ENCODE peak calls at places on chromosomes 4 and X, in six cellular contexts. One of them, this sample, is unnamed.

GRCh38 chrX:10722804-10723364 is 102.5 kb upstream of the MID1 start:
- DNase-seq in A549: peak; percentile 51
- DNase-seq in HL-60: peak; percentile 32
- DNase-seq in astrocyte of the spinal cord: peak; percentile 51
- DNase-seq in AG09309: peak; percentile 40
- DNase-seq in fibroblast of the aortic adventitia: peak; percentile 80
- DNase-seq in this sample: peak; percentile 67

GRCh38 chr4:102521570-102522553 is 20.7 kb downstream of the NFKB1 start:
- DNase-seq in fibroblast of the aortic adventitia: no peak
- DNase-seq in AG09309: no peak
- DNase-seq in HL-60: no peak
- DNase-seq in A549: no peak
- DNase-seq in astrocyte of the spinal cord: no peak
- DNase-seq in this sample: no peak

GRCh38 chr4:163048447-163048846 is 118.2 kb downstream of the NAF1 start:
- DNase-seq in fibroblast of the aortic adventitia: peak; percentile 4
- DNase-seq in AG09309: no peak
- DNase-seq in astrocyte of the spinal cord: peak; percentile 10
- DNase-seq in A549: peak; percentile 31
- DNase-seq in HL-60: peak; percentile 15
- DNase-seq in this sample: peak; percentile 47

GRCh38 chr4:64192731-64193412 is 216.4 kb downstream of the TECRL start:
- DNase-seq in AG09309: no peak
- DNase-seq in fibroblast of the aortic adventitia: no peak
- DNase-seq in HL-60: no peak
- DNase-seq in astrocyte of the spinal cord: no peak
- DNase-seq in A549: no peak
- DNase-seq in this sample: no peak

GRCh38 chrX:39582091-39582490 is 515.7 kb downstream of the BCOR start:
- DNase-seq in AG09309: no peak
- DNase-seq in fibroblast of the aortic adventitia: no peak
- DNase-seq in astrocyte of the spinal cord: no peak
- DNase-seq in A549: no peak
- DNase-seq in HL-60: peak; percentile 30
- DNase-seq in this sample: no peak

GRCh38 chr4:55736605-55737183 is 82.9 kb upstream of the EXOC1L start:
- DNase-seq in AG09309: no peak
- DNase-seq in fibroblast of the aortic adventitia: peak; percentile 31
- DNase-seq in A549: no peak
- DNase-seq in astrocyte of the spinal cord: peak; percentile 20
- DNase-seq in HL-60: no peak
- DNase-seq in this sample: peak; percentile 32

GRCh38 chr4:1208970-1209704 is 36.8 kb upstream of the SPON2 start:
- DNase-seq in fibroblast of the aortic adventitia: peak; percentile 79
- DNase-seq in A549: no peak
- DNase-seq in AG09309: no peak
- DNase-seq in HL-60: no peak
- DNase-seq in astrocyte of the spinal cord: no peak
- DNase-seq in this sample: peak; percentile 60

GRCh38 chr4:157265281-157265680 is 44.8 kb downstream of the GRIA2 start:
- DNase-seq in fibroblast of the aortic adventitia: no peak
- DNase-seq in astrocyte of the spinal cord: peak; percentile 44
- DNase-seq in AG09309: no peak
- DNase-seq in A549: no peak
- DNase-seq in HL-60: no peak
- DNase-seq in this sample: peak; percentile 7

GRCh38 chr4:98568896-98569663 is 89.3 kb downstream of the TSPAN5 start:
- DNase-seq in HL-60: no peak
- DNase-seq in AG09309: no peak
- DNase-seq in astrocyte of the spinal cord: no peak
- DNase-seq in A549: no peak
- DNase-seq in fibroblast of the aortic adventitia: peak; percentile 35
- DNase-seq in this sample: peak; percentile 24

GRCh38 chr4:37392540-37393255 is 148.2 kb downstream of the NWD2 start:
- DNase-seq in A549: no peak
- DNase-seq in HL-60: peak; percentile 15
- DNase-seq in fibroblast of the aortic adventitia: no peak
- DNase-seq in AG09309: no peak
- DNase-seq in astrocyte of the spinal cord: peak; percentile 24
- DNase-seq in this sample: peak; percentile 20

GRCh38 chrX:118066867-118067515 is 49.6 kb downstream of the KLHL13 start:
- DNase-seq in HL-60: no peak
- DNase-seq in astrocyte of the spinal cord: no peak
- DNase-seq in fibroblast of the aortic adventitia: no peak
- DNase-seq in A549: no peak
- DNase-seq in AG09309: no peak
- DNase-seq in this sample: no peak

GRCh38 chr4:65670331-65671031 is at the start of gene EPHA5:
- DNase-seq in A549: no peak
- DNase-seq in fibroblast of the aortic adventitia: peak; percentile 94
- DNase-seq in AG09309: peak; percentile 5
- DNase-seq in HL-60: no peak
- DNase-seq in astrocyte of the spinal cord: peak; percentile 96
- DNase-seq in this sample: peak; percentile 91

GRCh38 chrX:139125916-139126315 is 404.6 kb upstream of the F9 start:
- DNase-seq in HL-60: no peak
- DNase-seq in fibroblast of the aortic adventitia: no peak
- DNase-seq in A549: no peak
- DNase-seq in astrocyte of the spinal cord: no peak
- DNase-seq in AG09309: no peak
- DNase-seq in this sample: no peak

GRCh38 chrX:119121341-119121740 is 6.3 kb downstream of the KIAA1210 start:
- DNase-seq in A549: no peak
- DNase-seq in fibroblast of the aortic adventitia: peak; percentile 12
- DNase-seq in HL-60: no peak
- DNase-seq in AG09309: no peak
- DNase-seq in astrocyte of the spinal cord: no peak
- DNase-seq in this sample: peak; percentile 51

GRCh38 chr4:5693871-5694270 is 14.5 kb downstream of the EVC2 start:
- DNase-seq in AG09309: no peak
- DNase-seq in fibroblast of the aortic adventitia: no peak
- DNase-seq in astrocyte of the spinal cord: no peak
- DNase-seq in HL-60: no peak
- DNase-seq in A549: no peak
- DNase-seq in this sample: no peak

GRCh38 chr4:186771624-186772023 is 48.0 kb upstream of the FAT1 start:
- DNase-seq in astrocyte of the spinal cord: no peak
- DNase-seq in HL-60: no peak
- DNase-seq in fibroblast of the aortic adventitia: no peak
- DNase-seq in AG09309: no peak
- DNase-seq in A549: no peak
- DNase-seq in this sample: no peak

GRCh38 chrX:38891641-38892413 is 90.6 kb downstream of the MID1IP1 start:
- DNase-seq in A549: no peak
- DNase-seq in AG09309: no peak
- DNase-seq in fibroblast of the aortic adventitia: no peak
- DNase-seq in astrocyte of the spinal cord: no peak
- DNase-seq in HL-60: no peak
- DNase-seq in this sample: peak; percentile 11

GRCh38 chr4:3070709-3071500 is 3.4 kb downstream of the HTT-AS start:
- DNase-seq in fibroblast of the aortic adventitia: no peak
- DNase-seq in HL-60: no peak
- DNase-seq in A549: no peak
- DNase-seq in AG09309: no peak
- DNase-seq in astrocyte of the spinal cord: no peak
- DNase-seq in this sample: no peak

GRCh38 chr4:183118141-183118540 is 19.1 kb downstream of the WWC2 start:
- DNase-seq in AG09309: no peak
- DNase-seq in astrocyte of the spinal cord: no peak
- DNase-seq in A549: no peak
- DNase-seq in HL-60: no peak
- DNase-seq in fibroblast of the aortic adventitia: no peak
- DNase-seq in this sample: no peak

GRCh38 chr4:63620271-63620670 is 789.0 kb downstream of the TECRL start:
- DNase-seq in astrocyte of the spinal cord: no peak
- DNase-seq in HL-60: no peak
- DNase-seq in fibroblast of the aortic adventitia: no peak
- DNase-seq in AG09309: no peak
- DNase-seq in A549: no peak
- DNase-seq in this sample: no peak

GRCh38 chrX:103687073-103687695 is 685 bp upstream of the MORF4L2 start:
- DNase-seq in fibroblast of the aortic adventitia: no peak
- DNase-seq in astrocyte of the spinal cord: no peak
- DNase-seq in AG09309: peak; percentile 32
- DNase-seq in A549: peak; percentile 34
- DNase-seq in HL-60: peak; percentile 86
- DNase-seq in this sample: no peak

GRCh38 chr4:53777244-53777984 is 186.1 kb upstream of the LNX1 start:
- DNase-seq in AG09309: peak; percentile 63
- DNase-seq in A549: peak; percentile 15
- DNase-seq in fibroblast of the aortic adventitia: peak; percentile 87
- DNase-seq in astrocyte of the spinal cord: peak; percentile 77
- DNase-seq in HL-60: no peak
- DNase-seq in this sample: peak; percentile 89

GRCh38 chrX:22247169-22247568 is 25.5 kb upstream of the CBLL2 start:
- DNase-seq in fibroblast of the aortic adventitia: peak; percentile 54
- DNase-seq in AG09309: no peak
- DNase-seq in astrocyte of the spinal cord: peak; percentile 24
- DNase-seq in HL-60: no peak
- DNase-seq in A549: no peak
- DNase-seq in this sample: peak; percentile 17

GRCh38 chr4:96753216-96753615 is 913.3 kb downstream of the PDHA2 start:
- DNase-seq in AG09309: no peak
- DNase-seq in A549: no peak
- DNase-seq in fibroblast of the aortic adventitia: no peak
- DNase-seq in astrocyte of the spinal cord: peak; percentile 12
- DNase-seq in HL-60: no peak
- DNase-seq in this sample: no peak

DNA sequence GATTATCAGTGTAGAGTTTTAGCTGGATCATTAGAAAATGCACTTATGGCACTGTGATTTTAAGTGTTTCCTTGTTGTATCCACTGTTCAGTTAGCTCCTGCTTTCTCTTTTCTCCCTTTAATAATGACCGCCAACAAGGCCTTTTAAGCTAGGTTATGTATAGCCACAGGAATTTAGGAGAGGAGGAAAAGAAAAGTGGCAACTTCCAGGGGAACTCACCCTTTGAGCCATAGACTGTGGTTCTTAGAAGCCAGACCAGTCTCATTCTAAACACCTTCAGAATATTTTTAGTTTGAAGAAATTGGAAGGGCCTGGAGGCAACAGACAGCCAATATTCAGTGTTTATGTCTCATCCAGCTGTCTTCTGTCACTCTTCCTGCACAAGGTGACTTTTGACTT is 6.1 kb downstream of the FGF2 start:
- DNase-seq in fibroblast of the aortic adventitia: no peak
- DNase-seq in astrocyte of the spinal cord: no peak
- DNase-seq in AG09309: no peak
- DNase-seq in HL-60: no peak
- DNase-seq in A549: no peak
- DNase-seq in this sample: no peak
- H3K4me3 ChIP-seq in fibroblast of the aortic adventitia: peak overlapping the region; percentile 36
- H3K4me3 ChIP-seq in astrocyte of the spinal cord: no peak overlapping the region
- H3K4me3 ChIP-seq in AG09309: peak overlapping the region; percentile 10
- H3K4me3 ChIP-seq in HL-60: no peak overlapping the region
- H3K4me3 ChIP-seq in A549: no peak overlapping the region
- H3K4me3 ChIP-seq in this sample: no peak overlapping the region

GRCh38 chr4:122309988-122310626 is 68.7 kb upstream of the ADAD1 start:
- DNase-seq in HL-60: no peak
- DNase-seq in fibroblast of the aortic adventitia: peak; percentile 35
- DNase-seq in AG09309: no peak
- DNase-seq in astrocyte of the spinal cord: peak; percentile 13
- DNase-seq in A549: peak; percentile 3
- DNase-seq in this sample: peak; percentile 29
- TF ChIP-seq CTCF in HL-60: peak; percentile 25
- TF ChIP-seq CTCF in fibroblast of the aortic adventitia: peak; percentile 61
- TF ChIP-seq CTCF in AG09309: peak; percentile 43
- TF ChIP-seq CTCF in astrocyte of the spinal cord: peak; percentile 47
- TF ChIP-seq CTCF in A549: peak; percentile 37
- TF ChIP-seq CTCF in this sample: peak; percentile 53

GRCh38 chrX:48835524-48836329 is at the start of gene PCSK1N:
- DNase-seq in A549: peak; percentile 49
- DNase-seq in HL-60: no peak
- DNase-seq in fibroblast of the aortic adventitia: no peak
- DNase-seq in AG09309: no peak
- DNase-seq in astrocyte of the spinal cord: no peak
- DNase-seq in this sample: no peak
- H3K4me3 ChIP-seq in A549: peak within 1 kb of the TSS; percentile 69
- H3K4me3 ChIP-seq in HL-60: peak within 1 kb of the TSS; percentile 1
- H3K4me3 ChIP-seq in fibroblast of the aortic adventitia: peak within 1 kb of the TSS; percentile 17
- H3K4me3 ChIP-seq in AG09309: no peak within 1 kb of the TSS
- H3K4me3 ChIP-seq in astrocyte of the spinal cord: peak within 1 kb of the TSS; percentile 17
- H3K4me3 ChIP-seq in this sample: no peak within 1 kb of the TSS

GRCh38 chr4:57308301-57308700 is 198.1 kb upstream of the IGFBP7 start:
- DNase-seq in fibroblast of the aortic adventitia: no peak
- DNase-seq in HL-60: no peak
- DNase-seq in AG09309: no peak
- DNase-seq in A549: no peak
- DNase-seq in astrocyte of the spinal cord: no peak
- DNase-seq in this sample: no peak

GRCh38 chr4:57305836-57306235 is 195.7 kb upstream of the IGFBP7 start:
- DNase-seq in AG09309: no peak
- DNase-seq in HL-60: no peak
- DNase-seq in A549: no peak
- DNase-seq in fibroblast of the aortic adventitia: no peak
- DNase-seq in astrocyte of the spinal cord: no peak
- DNase-seq in this sample: no peak

GRCh38 chr4:57303012-57303751 is 193.0 kb upstream of the IGFBP7 start:
- DNase-seq in fibroblast of the aortic adventitia: no peak
- DNase-seq in HL-60: no peak
- DNase-seq in AG09309: no peak
- DNase-seq in astrocyte of the spinal cord: no peak
- DNase-seq in A549: no peak
- DNase-seq in this sample: peak; percentile 3
- TF ChIP-seq CTCF in fibroblast of the aortic adventitia: no peak
- TF ChIP-seq CTCF in HL-60: no peak
- TF ChIP-seq CTCF in AG09309: no peak
- TF ChIP-seq CTCF in astrocyte of the spinal cord: no peak
- TF ChIP-seq CTCF in A549: no peak
- TF ChIP-seq CTCF in this sample: no peak

This sample was measured in fibroblast of pulmonary artery.